ENCODE peak calls at places on chromosomes 7 and 10, in five cellular contexts. One of them, this sample, is unnamed.

GRCh38 chr10:97895915-97896314 is 46.3 kb downstream of the GOLGA7B start:
- DNase-seq in Karpas-422: no peak
- DNase-seq in MM.1S: no peak
- DNase-seq in fibroblast of lung: no peak
- DNase-seq in GM23248: no peak
- DNase-seq in this sample: no peak

GRCh38 chr7:141288626-141289025 is 214.8 kb downstream of the TMEM178B start:
- DNase-seq in Karpas-422: no peak
- DNase-seq in MM.1S: no peak
- DNase-seq in fibroblast of lung: no peak
- DNase-seq in GM23248: no peak
- DNase-seq in this sample: no peak

GRCh38 chr10:3542185-3542611 is 242.8 kb downstream of the KLF6 start:
- DNase-seq in Karpas-422: no peak
- DNase-seq in MM.1S: no peak
- DNase-seq in fibroblast of lung: peak; percentile 95
- DNase-seq in GM23248: peak; percentile 96
- DNase-seq in this sample: peak; percentile 80

GRCh38 chr10:61621538-61622150 is 41.1 kb upstream of the CABCOCO1 start:
- DNase-seq in Karpas-422: no peak
- DNase-seq in MM.1S: no peak
- DNase-seq in fibroblast of lung: no peak
- DNase-seq in GM23248: no peak
- DNase-seq in this sample: no peak

GRCh38 chr7:519974-520458 is 370 bp upstream of the PDGFA start:
- DNase-seq in Karpas-422: peak; percentile 64
- DNase-seq in MM.1S: no peak
- DNase-seq in fibroblast of lung: peak; percentile 70
- DNase-seq in GM23248: peak; percentile 83
- DNase-seq in this sample: no peak

GRCh38 chr7:73622909-73623797 is 1.2 kb downstream of the MLXIPL start:
- DNase-seq in Karpas-422: no peak
- DNase-seq in MM.1S: no peak
- DNase-seq in fibroblast of lung: no peak
- DNase-seq in GM23248: peak; percentile 36
- DNase-seq in this sample: no peak

GRCh38 chr7:94056796-94057207 is 52.6 kb upstream of the BET1 start:
- DNase-seq in Karpas-422: no peak
- DNase-seq in MM.1S: no peak
- DNase-seq in fibroblast of lung: peak; percentile 98
- DNase-seq in GM23248: peak; percentile 90
- DNase-seq in this sample: peak; percentile 39

GRCh38 chr7:95367606-95368005 is 28.6 kb downstream of the PON3 start:
- DNase-seq in Karpas-422: no peak
- DNase-seq in MM.1S: no peak
- DNase-seq in fibroblast of lung: no peak
- DNase-seq in GM23248: no peak
- DNase-seq in this sample: peak; percentile 85

GRCh38 chr7:46162582-46162981 is 241.5 kb upstream of the IGFBP3 start:
- DNase-seq in Karpas-422: no peak
- DNase-seq in MM.1S: no peak
- DNase-seq in fibroblast of lung: peak; percentile 81
- DNase-seq in GM23248: peak; percentile 46
- DNase-seq in this sample: no peak

GRCh38 chr10:76329891-76330575 is 898.6 kb downstream of the LRMDA start:
- DNase-seq in Karpas-422: no peak
- DNase-seq in MM.1S: no peak
- DNase-seq in fibroblast of lung: peak; percentile 78
- DNase-seq in GM23248: peak; percentile 72
- DNase-seq in this sample: peak; percentile 14

GRCh38 chr7:100509213-100509612 is 25.5 kb downstream of the NYAP1 start:
- DNase-seq in Karpas-422: no peak
- DNase-seq in MM.1S: no peak
- DNase-seq in fibroblast of lung: peak; percentile 81
- DNase-seq in GM23248: peak; percentile 63
- DNase-seq in this sample: no peak

GRCh38 chr10:72483452-72483851 is 128.7 kb upstream of the DNAJB12 start:
- DNase-seq in Karpas-422: no peak
- DNase-seq in MM.1S: no peak
- DNase-seq in fibroblast of lung: no peak
- DNase-seq in GM23248: peak; percentile 18
- DNase-seq in this sample: no peak

GRCh38 chr10:72194949-72195348 is 20.9 kb upstream of the ANAPC16 start:
- DNase-seq in Karpas-422: no peak
- DNase-seq in MM.1S: no peak
- DNase-seq in fibroblast of lung: no peak
- DNase-seq in GM23248: no peak
- DNase-seq in this sample: no peak

GRCh38 chr10:12965571-12965970 is 35.9 kb downstream of the CCDC3 start:
- DNase-seq in Karpas-422: peak; percentile 31
- DNase-seq in MM.1S: no peak
- DNase-seq in fibroblast of lung: peak; percentile 53
- DNase-seq in GM23248: peak; percentile 11
- DNase-seq in this sample: no peak

GRCh38 chr10:101141622-101142532 is 10.8 kb downstream of the TLX1 start:
- DNase-seq in Karpas-422: peak; percentile 90
- DNase-seq in MM.1S: peak; percentile 82
- DNase-seq in fibroblast of lung: peak; percentile 61
- DNase-seq in GM23248: peak; percentile 90
- DNase-seq in this sample: peak; percentile 36

GRCh38 chr10:57948796-57949195 is 318.9 kb downstream of the IPMK start:
- DNase-seq in Karpas-422: no peak
- DNase-seq in MM.1S: no peak
- DNase-seq in fibroblast of lung: no peak
- DNase-seq in GM23248: no peak
- DNase-seq in this sample: no peak

GRCh38 chr10:69449841-69450240 is 1.4 kb upstream of the TSPAN15 start:
- DNase-seq in Karpas-422: peak; percentile 86
- DNase-seq in MM.1S: peak; percentile 21
- DNase-seq in fibroblast of lung: no peak
- DNase-seq in GM23248: peak; percentile 50
- DNase-seq in this sample: peak; percentile 68

GRCh38 chr7:81698965-81699364 is 70.9 kb downstream of the HGF start:
- DNase-seq in Karpas-422: no peak
- DNase-seq in MM.1S: no peak
- DNase-seq in fibroblast of lung: no peak
- DNase-seq in GM23248: no peak
- DNase-seq in this sample: no peak

GRCh38 chr7:154910977-154911376 is 91.9 kb downstream of the PAXIP1 start:
- DNase-seq in Karpas-422: no peak
- DNase-seq in MM.1S: no peak
- DNase-seq in fibroblast of lung: no peak
- DNase-seq in GM23248: no peak
- DNase-seq in this sample: no peak

GRCh38 chr7:64799-65430 is 127.5 kb upstream of the FAM20C start:
- DNase-seq in Karpas-422: no peak
- DNase-seq in MM.1S: no peak
- DNase-seq in fibroblast of lung: no peak
- DNase-seq in GM23248: peak; percentile 31
- DNase-seq in this sample: no peak

GRCh38 chr10:28077889-28078288 is 79.0 kb upstream of the ODAD2 start:
- DNase-seq in Karpas-422: no peak
- DNase-seq in MM.1S: no peak
- DNase-seq in fibroblast of lung: peak; percentile 76
- DNase-seq in GM23248: peak; percentile 56
- DNase-seq in this sample: no peak

GRCh38 chr7:148588168-148588890 is 2.2 kb upstream of the C7orf33 start:
- DNase-seq in Karpas-422: no peak
- DNase-seq in MM.1S: peak; percentile 4
- DNase-seq in fibroblast of lung: no peak
- DNase-seq in GM23248: no peak
- DNase-seq in this sample: no peak

GRCh38 chr7:36747251-36747968 is 23.1 kb upstream of the AOAH start:
- DNase-seq in Karpas-422: no peak
- DNase-seq in MM.1S: no peak
- DNase-seq in fibroblast of lung: peak; percentile 91
- DNase-seq in GM23248: peak; percentile 3
- DNase-seq in this sample: no peak

GRCh38 chr7:36474283-36475010 is 84.8 kb downstream of the ANLN start:
- DNase-seq in Karpas-422: no peak
- DNase-seq in MM.1S: no peak
- DNase-seq in fibroblast of lung: peak; percentile 77
- DNase-seq in GM23248: no peak
- DNase-seq in this sample: no peak

GRCh38 chr7:96823274-96823673 is 113.6 kb upstream of the SEM1 start:
- DNase-seq in Karpas-422: peak; percentile 42
- DNase-seq in MM.1S: no peak
- DNase-seq in fibroblast of lung: peak; percentile 20
- DNase-seq in GM23248: peak; percentile 75
- DNase-seq in this sample: peak; percentile 48

GRCh38 chr10:81995254-81995653 is 120.3 kb downstream of the NRG3 start:
- DNase-seq in Karpas-422: no peak
- DNase-seq in MM.1S: no peak
- DNase-seq in fibroblast of lung: no peak
- DNase-seq in GM23248: no peak
- DNase-seq in this sample: no peak

GRCh38 chr7:26369519-26370385 is 78.1 kb downstream of the SNX10 start:
- DNase-seq in Karpas-422: peak; percentile 86
- DNase-seq in MM.1S: peak; percentile 52
- DNase-seq in fibroblast of lung: peak; percentile 14
- DNase-seq in GM23248: peak; percentile 63
- DNase-seq in this sample: no peak

GRCh38 chr10:43123361-43124093 is 14.7 kb upstream of the CSGALNACT2 start:
- DNase-seq in Karpas-422: no peak
- DNase-seq in MM.1S: no peak
- DNase-seq in fibroblast of lung: no peak
- DNase-seq in GM23248: no peak
- DNase-seq in this sample: no peak

GRCh38 chr10:47029181-47029971 is 118.1 kb downstream of the PTPN20 start:
- DNase-seq in Karpas-422: no peak
- DNase-seq in MM.1S: no peak
- DNase-seq in fibroblast of lung: no peak
- DNase-seq in GM23248: peak; percentile 29
- DNase-seq in this sample: no peak

GRCh38 chr10:2994562-2994961 is 72.8 kb upstream of the PFKP start:
- DNase-seq in Karpas-422: no peak
- DNase-seq in MM.1S: no peak
- DNase-seq in fibroblast of lung: peak; percentile 85
- DNase-seq in GM23248: peak; percentile 32
- DNase-seq in this sample: no peak

GRCh38 chr7:149000961-149001360 is 27.3 kb downstream of the PDIA4 start:
- DNase-seq in Karpas-422: no peak
- DNase-seq in MM.1S: no peak
- DNase-seq in fibroblast of lung: no peak
- DNase-seq in GM23248: no peak
- DNase-seq in this sample: no peak

GRCh38 chr10:110408203-110408871 is 89.4 kb upstream of the DUSP5 start:
- DNase-seq in Karpas-422: no peak
- DNase-seq in MM.1S: no peak
- DNase-seq in fibroblast of lung: peak; percentile 47
- DNase-seq in GM23248: peak; percentile 63
- DNase-seq in this sample: peak; percentile 81

GRCh38 chr10:61836233-61836887 is 65.1 kb upstream of the ARID5B start:
- DNase-seq in Karpas-422: no peak
- DNase-seq in MM.1S: no peak
- DNase-seq in fibroblast of lung: peak; percentile 63
- DNase-seq in GM23248: peak; percentile 37
- DNase-seq in this sample: no peak

GRCh38 chr7:50229964-50230363 is 74.6 kb upstream of the IKZF1 start:
- DNase-seq in Karpas-422: peak; percentile 82
- DNase-seq in MM.1S: peak; percentile 42
- DNase-seq in fibroblast of lung: no peak
- DNase-seq in GM23248: no peak
- DNase-seq in this sample: no peak

GRCh38 chr10:119269737-119270136 is 62.4 kb downstream of the GRK5 start:
- DNase-seq in Karpas-422: no peak
- DNase-seq in MM.1S: no peak
- DNase-seq in fibroblast of lung: no peak
- DNase-seq in GM23248: no peak
- DNase-seq in this sample: no peak
- H4K20me1 ChIP-seq in Karpas-422: peaks cover 4% of the 10 kb centered on the region
- H4K20me1 ChIP-seq in MM.1S: no peaks in the 10 kb centered on the region
- H4K20me1 ChIP-seq in fibroblast of lung: no peaks in the 10 kb centered on the region
- H4K20me1 ChIP-seq in GM23248: no peaks in the 10 kb centered on the region
- H4K20me1 ChIP-seq in this sample: no peaks in the 10 kb centered on the region

DNA sequence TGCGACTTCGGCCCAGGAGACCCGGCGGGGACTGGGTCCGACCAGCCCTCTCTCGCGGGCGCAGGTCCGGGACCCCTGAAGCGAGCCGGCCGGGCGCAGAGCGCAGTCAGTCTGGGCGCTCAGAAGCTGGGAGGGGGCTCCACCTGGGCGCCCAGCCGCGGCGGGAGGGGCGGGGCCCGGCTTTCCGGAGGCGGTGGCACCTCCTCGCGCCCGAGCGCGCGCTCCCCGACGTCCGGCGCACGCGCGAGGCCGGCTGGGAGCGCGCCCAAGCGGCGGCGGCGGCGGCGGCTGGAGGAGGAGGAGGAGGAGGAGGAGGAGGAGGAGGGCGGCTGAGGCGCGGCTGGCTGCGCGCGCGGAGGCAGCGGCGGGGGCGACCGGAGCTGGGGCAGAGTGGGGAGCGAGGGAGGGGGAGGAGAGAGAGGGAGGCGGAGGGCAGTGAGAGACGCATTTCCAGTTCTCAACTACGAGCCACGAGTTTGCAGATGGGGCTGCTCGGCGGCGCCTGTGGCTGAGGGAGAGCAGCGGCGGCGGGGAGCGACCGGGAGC is at the start of gene PALS2:
- DNase-seq in Karpas-422: peak; percentile 93
- DNase-seq in MM.1S: peak; percentile 87
- DNase-seq in fibroblast of lung: peak; percentile 75
- DNase-seq in GM23248: peak; percentile 83
- DNase-seq in this sample: peak; percentile 51
- H3K27ac ChIP-seq in Karpas-422: no peak within 1 kb of the TSS
- H3K27ac ChIP-seq in MM.1S: peak within 1 kb of the TSS; percentile 39
- H3K27ac ChIP-seq in fibroblast of lung: peak within 1 kb of the TSS; percentile 30
- H3K27ac ChIP-seq in GM23248: peak within 1 kb of the TSS; percentile 45
- H3K27ac ChIP-seq in this sample: peak within 1 kb of the TSS; percentile 46

GRCh38 chr10:125063256-125063945 is 97.0 kb downstream of the CTBP2 start:
- DNase-seq in Karpas-422: no peak
- DNase-seq in MM.1S: no peak
- DNase-seq in fibroblast of lung: no peak
- DNase-seq in GM23248: no peak
- DNase-seq in this sample: no peak
- H4K20me1 ChIP-seq in Karpas-422: no peaks in the 10 kb centered on the region
- H4K20me1 ChIP-seq in MM.1S: peaks cover 4% of the 10 kb centered on the region
- H4K20me1 ChIP-seq in fibroblast of lung: no peaks in the 10 kb centered on the region
- H4K20me1 ChIP-seq in GM23248: peaks cover 7% of the 10 kb centered on the region
- H4K20me1 ChIP-seq in this sample: peaks cover 4% of the 10 kb centered on the region

DNA sequence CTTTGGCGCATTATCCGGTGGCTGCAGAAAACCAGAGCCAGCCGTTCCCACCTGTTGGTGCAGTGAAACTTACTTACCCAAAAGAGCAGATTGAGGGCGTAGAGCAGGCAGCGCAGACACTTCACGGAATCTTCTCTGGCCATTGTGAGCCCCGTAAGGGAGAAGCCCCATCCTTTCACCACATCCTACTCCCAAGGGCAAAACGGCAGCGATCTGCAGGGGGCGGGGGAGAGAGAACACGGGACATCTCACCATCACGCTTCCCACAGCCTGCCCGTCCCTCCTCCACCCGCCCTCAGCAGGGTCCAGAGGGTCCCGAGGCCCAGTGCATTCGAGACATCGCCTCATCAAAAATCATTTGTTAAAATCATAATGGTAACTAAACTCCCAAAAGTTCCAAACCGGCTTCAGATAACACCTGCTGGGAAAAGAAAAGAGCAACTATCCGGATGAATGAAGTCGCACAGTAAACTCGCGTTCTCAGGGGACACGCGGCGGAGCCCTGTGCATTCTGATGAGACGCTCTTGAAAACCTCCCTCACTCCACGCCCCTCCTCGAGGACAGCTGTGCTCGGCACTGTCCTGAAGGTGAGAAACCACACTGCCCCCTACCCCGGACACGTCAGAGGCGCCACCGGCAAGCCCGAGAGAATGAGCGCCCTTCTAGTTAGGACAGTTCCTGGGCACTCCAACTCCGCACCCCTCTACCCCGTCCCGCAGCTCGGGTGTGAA is 1.2 kb downstream of the TSPAN12 start:
- DNase-seq in Karpas-422: no peak
- DNase-seq in MM.1S: peak; percentile 55
- DNase-seq in fibroblast of lung: peak; percentile 9
- DNase-seq in GM23248: peak; percentile 47
- DNase-seq in this sample: no peak
- H3K27ac ChIP-seq in Karpas-422: no peak overlapping the region
- H3K27ac ChIP-seq in MM.1S: no peak overlapping the region
- H3K27ac ChIP-seq in fibroblast of lung: no peak overlapping the region
- H3K27ac ChIP-seq in GM23248: no peak overlapping the region
- H3K27ac ChIP-seq in this sample: no peak overlapping the region